ENCODE peak calls at places on chromosomes 12 and 14, in six cellular contexts. One of them, this sample, is unnamed.

GRCh38 chr14:105325303-105325702 is 10.8 kb downstream of the PACS2 start:
- DNase-seq in H9: no peak
- DNase-seq in neuronal stem cell: no peak
- DNase-seq in IMR-90: no peak
- DNase-seq in mesenchymal stem cell: no peak
- DNase-seq in H1: no peak
- DNase-seq in this sample: no peak

GRCh38 chr12:109624467-109624866 is 50.9 kb downstream of the MVK start:
- DNase-seq in neuronal stem cell: no peak
- DNase-seq in H9: no peak
- DNase-seq in H1: no peak
- DNase-seq in mesenchymal stem cell: no peak
- DNase-seq in IMR-90: no peak
- DNase-seq in this sample: no peak

GRCh38 chr14:77212933-77213656 is 31.5 kb downstream of the TMEM63C start:
- DNase-seq in neuronal stem cell: peak; percentile 30
- DNase-seq in H1: peak; percentile 90
- DNase-seq in H9: peak; percentile 86
- DNase-seq in IMR-90: no peak
- DNase-seq in mesenchymal stem cell: peak; percentile 10
- DNase-seq in this sample: peak; percentile 67

GRCh38 chr14:103705524-103706284 is 9.5 kb downstream of the XRCC3 start:
- DNase-seq in IMR-90: no peak
- DNase-seq in H1: no peak
- DNase-seq in mesenchymal stem cell: no peak
- DNase-seq in neuronal stem cell: no peak
- DNase-seq in H9: peak; percentile 32
- DNase-seq in this sample: no peak

GRCh38 chr12:3176754-3177153 is 99.6 kb downstream of the TSPAN9 start:
- DNase-seq in H1: no peak
- DNase-seq in H9: no peak
- DNase-seq in mesenchymal stem cell: no peak
- DNase-seq in IMR-90: no peak
- DNase-seq in neuronal stem cell: no peak
- DNase-seq in this sample: no peak

GRCh38 chr12:121072147-121072546 is 33.1 kb upstream of the OASL start:
- DNase-seq in H1: no peak
- DNase-seq in H9: no peak
- DNase-seq in neuronal stem cell: no peak
- DNase-seq in IMR-90: no peak
- DNase-seq in mesenchymal stem cell: no peak
- DNase-seq in this sample: no peak

GRCh38 chr14:90698379-90698869 is 117.8 kb downstream of the TTC7B start:
- DNase-seq in H1: no peak
- DNase-seq in mesenchymal stem cell: peak; percentile 64
- DNase-seq in neuronal stem cell: no peak
- DNase-seq in IMR-90: peak; percentile 58
- DNase-seq in H9: no peak
- DNase-seq in this sample: no peak

GRCh38 chr12:28050606-28051005 is 78.1 kb upstream of the PTHLH start:
- DNase-seq in IMR-90: no peak
- DNase-seq in H9: no peak
- DNase-seq in neuronal stem cell: no peak
- DNase-seq in mesenchymal stem cell: no peak
- DNase-seq in H1: no peak
- DNase-seq in this sample: peak; percentile 54

GRCh38 chr12:12406762-12407161 is 49.9 kb downstream of the BORCS5 start:
- DNase-seq in IMR-90: no peak
- DNase-seq in neuronal stem cell: no peak
- DNase-seq in H1: no peak
- DNase-seq in H9: no peak
- DNase-seq in mesenchymal stem cell: no peak
- DNase-seq in this sample: no peak

GRCh38 chr14:51398898-51399297 is 158.9 kb downstream of the TMX1 start:
- DNase-seq in H1: no peak
- DNase-seq in mesenchymal stem cell: peak; percentile 82
- DNase-seq in H9: no peak
- DNase-seq in neuronal stem cell: no peak
- DNase-seq in IMR-90: peak; percentile 97
- DNase-seq in this sample: no peak

GRCh38 chr14:70289138-70289537 is 70.3 kb downstream of the COX16 start:
- DNase-seq in mesenchymal stem cell: no peak
- DNase-seq in H9: no peak
- DNase-seq in H1: no peak
- DNase-seq in IMR-90: no peak
- DNase-seq in neuronal stem cell: no peak
- DNase-seq in this sample: no peak

GRCh38 chr12:131752457-131752856 is 41.6 kb downstream of the SFSWAP start:
- DNase-seq in H1: no peak
- DNase-seq in IMR-90: no peak
- DNase-seq in mesenchymal stem cell: no peak
- DNase-seq in neuronal stem cell: no peak
- DNase-seq in H9: peak; percentile 71
- DNase-seq in this sample: no peak

GRCh38 chr12:50425859-50426258 is 25.2 kb downstream of the LARP4 start:
- DNase-seq in H1: no peak
- DNase-seq in neuronal stem cell: no peak
- DNase-seq in H9: peak; percentile 64
- DNase-seq in IMR-90: no peak
- DNase-seq in mesenchymal stem cell: no peak
- DNase-seq in this sample: no peak

GRCh38 chr12:64894827-64895475 is 70.5 kb downstream of the TBC1D30 start:
- DNase-seq in mesenchymal stem cell: peak; percentile 12
- DNase-seq in IMR-90: peak; percentile 56
- DNase-seq in H9: no peak
- DNase-seq in H1: no peak
- DNase-seq in neuronal stem cell: no peak
- DNase-seq in this sample: no peak

GRCh38 chr12:118537481-118537917 is 161.1 kb downstream of the SUDS3 start:
- DNase-seq in IMR-90: no peak
- DNase-seq in neuronal stem cell: no peak
- DNase-seq in mesenchymal stem cell: no peak
- DNase-seq in H1: no peak
- DNase-seq in H9: peak; percentile 58
- DNase-seq in this sample: no peak

GRCh38 chr14:103528158-103528511 is 861 bp upstream of the TRMT61A start:
- DNase-seq in IMR-90: no peak
- DNase-seq in H1: no peak
- DNase-seq in mesenchymal stem cell: peak; percentile 41
- DNase-seq in H9: no peak
- DNase-seq in neuronal stem cell: no peak
- DNase-seq in this sample: no peak

GRCh38 chr12:28086521-28086920 is 103.7 kb upstream of the CCDC91 start:
- DNase-seq in neuronal stem cell: no peak
- DNase-seq in mesenchymal stem cell: no peak
- DNase-seq in H9: no peak
- DNase-seq in H1: no peak
- DNase-seq in IMR-90: no peak
- DNase-seq in this sample: no peak

GRCh38 chr12:16112626-16113560 is 164.6 kb downstream of the SLC15A5 start:
- DNase-seq in mesenchymal stem cell: no peak
- DNase-seq in neuronal stem cell: peak; percentile 29
- DNase-seq in IMR-90: no peak
- DNase-seq in H1: peak; percentile 54
- DNase-seq in H9: peak; percentile 86
- DNase-seq in this sample: peak; percentile 24

GRCh38 chr14:70821916-70822705 is 12.8 kb upstream of the MAP3K9 start:
- DNase-seq in H1: peak; percentile 82
- DNase-seq in neuronal stem cell: peak; percentile 62
- DNase-seq in mesenchymal stem cell: peak; percentile 70
- DNase-seq in IMR-90: peak; percentile 35
- DNase-seq in H9: peak; percentile 60
- DNase-seq in this sample: peak; percentile 28

GRCh38 chr14:22737052-22737451 is 29.4 kb upstream of the OXA1L start:
- DNase-seq in H9: no peak
- DNase-seq in neuronal stem cell: no peak
- DNase-seq in IMR-90: no peak
- DNase-seq in mesenchymal stem cell: peak; percentile 6
- DNase-seq in H1: no peak
- DNase-seq in this sample: peak; percentile 93

GRCh38 chr12:78560633-78561032 is 303.9 kb upstream of the SYT1 start:
- DNase-seq in mesenchymal stem cell: no peak
- DNase-seq in H9: no peak
- DNase-seq in neuronal stem cell: no peak
- DNase-seq in H1: no peak
- DNase-seq in IMR-90: no peak
- DNase-seq in this sample: no peak

GRCh38 chr12:45122776-45123380 is 72.0 kb upstream of the DBX2 start:
- DNase-seq in mesenchymal stem cell: peak; percentile 5
- DNase-seq in neuronal stem cell: peak; percentile 42
- DNase-seq in H1: no peak
- DNase-seq in IMR-90: peak; percentile 21
- DNase-seq in H9: no peak
- DNase-seq in this sample: peak; percentile 16

GRCh38 chr14:80602931-80603330 is 338.6 kb downstream of the CEP128 start:
- DNase-seq in mesenchymal stem cell: no peak
- DNase-seq in IMR-90: no peak
- DNase-seq in H1: no peak
- DNase-seq in neuronal stem cell: no peak
- DNase-seq in H9: no peak
- DNase-seq in this sample: no peak

GRCh38 chr14:94961761-94962575 is 192.1 kb upstream of the GSC start:
- DNase-seq in neuronal stem cell: no peak
- DNase-seq in H9: peak; percentile 25
- DNase-seq in H1: no peak
- DNase-seq in IMR-90: no peak
- DNase-seq in mesenchymal stem cell: no peak
- DNase-seq in this sample: no peak

GRCh38 chr12:7497661-7498060 is 5.9 kb downstream of the CD163 start:
- DNase-seq in neuronal stem cell: no peak
- DNase-seq in H1: no peak
- DNase-seq in H9: no peak
- DNase-seq in IMR-90: no peak
- DNase-seq in mesenchymal stem cell: no peak
- DNase-seq in this sample: no peak

GRCh38 chr14:105591052-105591451 is 64.7 kb downstream of the TMEM121 start:
- DNase-seq in H1: no peak
- DNase-seq in IMR-90: no peak
- DNase-seq in H9: no peak
- DNase-seq in neuronal stem cell: no peak
- DNase-seq in mesenchymal stem cell: no peak
- DNase-seq in this sample: no peak

GRCh38 chr12:2411586-2412304 is 359.0 kb downstream of the CACNA1C start:
- DNase-seq in neuronal stem cell: no peak
- DNase-seq in H9: peak; percentile 71
- DNase-seq in H1: no peak
- DNase-seq in IMR-90: no peak
- DNase-seq in mesenchymal stem cell: no peak
- DNase-seq in this sample: no peak

DNA sequence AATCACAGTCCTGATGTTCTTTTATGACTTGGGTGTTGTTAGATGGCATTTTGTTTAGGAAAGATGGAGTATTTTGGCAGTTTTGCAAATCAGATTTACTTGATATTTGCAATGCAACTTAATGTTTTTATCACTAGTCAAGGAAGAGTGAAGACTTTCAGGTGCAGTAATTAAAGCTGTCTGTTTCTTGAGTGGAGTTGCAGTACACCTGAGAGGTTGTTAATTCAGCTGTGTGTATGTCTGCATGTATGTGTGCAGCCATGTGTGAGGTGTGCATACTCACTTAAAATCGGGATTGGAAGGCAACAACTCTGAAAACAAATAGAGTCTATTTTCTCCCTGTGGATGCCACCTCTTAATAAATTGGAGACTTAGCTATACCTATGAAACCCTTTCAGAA is 94.5 kb downstream of the RMST start:
- DNase-seq in neuronal stem cell: no peak
- DNase-seq in H9: no peak
- DNase-seq in IMR-90: no peak
- DNase-seq in mesenchymal stem cell: no peak
- DNase-seq in H1: no peak
- DNase-seq in this sample: no peak
- H2BK5ac ChIP-seq in neuronal stem cell: no peak overlapping the region
- H2BK5ac ChIP-seq in H9: no peak overlapping the region
- H2BK5ac ChIP-seq in IMR-90: no peak overlapping the region
- H2BK5ac ChIP-seq in mesenchymal stem cell: no peak overlapping the region
- H2BK5ac ChIP-seq in H1: no peak overlapping the region
- H2BK5ac ChIP-seq in this sample: no peak overlapping the region

GRCh38 chr14:85463512-85463911 is 66.4 kb upstream of the FLRT2 start:
- DNase-seq in H9: no peak
- DNase-seq in mesenchymal stem cell: no peak
- DNase-seq in IMR-90: no peak
- DNase-seq in neuronal stem cell: no peak
- DNase-seq in H1: no peak
- DNase-seq in this sample: no peak

GRCh38 chr14:85466678-85467077 is 63.3 kb upstream of the FLRT2 start:
- DNase-seq in H9: no peak
- DNase-seq in H1: no peak
- DNase-seq in neuronal stem cell: no peak
- DNase-seq in IMR-90: peak; percentile 45
- DNase-seq in mesenchymal stem cell: no peak
- DNase-seq in this sample: no peak

GRCh38 chr14:85464135-85464534 is 65.8 kb upstream of the FLRT2 start:
- DNase-seq in H1: no peak
- DNase-seq in mesenchymal stem cell: no peak
- DNase-seq in neuronal stem cell: no peak
- DNase-seq in H9: no peak
- DNase-seq in IMR-90: no peak
- DNase-seq in this sample: no peak

GRCh38 chr14:85459361-85459760 is 70.6 kb upstream of the FLRT2 start:
- DNase-seq in mesenchymal stem cell: no peak
- DNase-seq in H9: no peak
- DNase-seq in IMR-90: peak; percentile 20
- DNase-seq in neuronal stem cell: no peak
- DNase-seq in H1: no peak
- DNase-seq in this sample: no peak

GRCh38 chr14:85461432-85462133 is 68.4 kb upstream of the FLRT2 start:
- DNase-seq in IMR-90: no peak
- DNase-seq in mesenchymal stem cell: no peak
- DNase-seq in neuronal stem cell: no peak
- DNase-seq in H9: no peak
- DNase-seq in H1: no peak
- DNase-seq in this sample: no peak
- H2AFZ ChIP-seq in IMR-90: no peak overlapping the region
- H2AFZ ChIP-seq in mesenchymal stem cell: no peak overlapping the region
- H2AFZ ChIP-seq in neuronal stem cell: no peak overlapping the region
- H2AFZ ChIP-seq in H9: no peak overlapping the region
- H2AFZ ChIP-seq in H1: no peak overlapping the region
- H2AFZ ChIP-seq in this sample: no peak overlapping the region

GRCh38 chr12:94460594-94460959 is 910 bp upstream of the CEP83 start:
- DNase-seq in mesenchymal stem cell: no peak
- DNase-seq in IMR-90: no peak
- DNase-seq in H1: no peak
- DNase-seq in neuronal stem cell: no peak
- DNase-seq in H9: no peak
- DNase-seq in this sample: peak; percentile 8
- H3K4ac ChIP-seq in mesenchymal stem cell: no peak overlapping the region
- H3K4ac ChIP-seq in IMR-90: peak overlapping the region; percentile 49
- H3K4ac ChIP-seq in H1: no peak overlapping the region
- H3K4ac ChIP-seq in neuronal stem cell: no peak overlapping the region
- H3K4ac ChIP-seq in H9: no peak overlapping the region
- H3K4ac ChIP-seq in this sample: peak overlapping the region; percentile 36

DNA sequence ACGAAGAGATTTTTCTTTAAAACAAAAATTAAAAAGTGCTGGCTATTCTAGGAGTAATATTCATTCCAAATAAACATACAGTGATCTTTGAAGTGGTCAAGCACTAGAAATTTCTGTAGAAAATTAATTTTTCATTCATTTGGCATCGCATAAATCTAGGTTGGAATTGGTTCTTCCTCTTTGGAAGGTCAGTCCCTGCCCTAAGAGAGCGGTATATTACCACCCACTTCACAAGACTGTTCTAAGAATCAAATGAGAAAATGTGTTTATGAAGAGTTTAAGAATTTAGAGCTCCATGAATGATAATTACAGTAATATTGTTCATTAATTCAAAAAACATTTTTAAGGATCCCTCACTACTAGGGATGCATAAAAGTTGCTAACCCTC is 444 bp upstream of the GEMIN2 start:
- DNase-seq in IMR-90: no peak
- DNase-seq in mesenchymal stem cell: no peak
- DNase-seq in neuronal stem cell: no peak
- DNase-seq in H9: no peak
- DNase-seq in H1: no peak
- DNase-seq in this sample: no peak
- H2BK5ac ChIP-seq in IMR-90: peak overlapping the region; percentile 58
- H2BK5ac ChIP-seq in mesenchymal stem cell: no peak overlapping the region
- H2BK5ac ChIP-seq in neuronal stem cell: no peak overlapping the region
- H2BK5ac ChIP-seq in H9: no peak overlapping the region
- H2BK5ac ChIP-seq in H1: no peak overlapping the region
- H2BK5ac ChIP-seq in this sample: no peak overlapping the region